ENCODE peak calls at places on chromosomes 5 and 9, in nine cellular contexts. K, W, N, V, U, Y, F, O and P are unnamed samples. For H3K4me1, the result is how much of the 10 kb centered on the place peaks cover.

GRCh38 chr9:61668846-61669245 is 479.0 kb downstream of the SPATA31A7 start:
- DNase-seq in U (no peak), O (no peak), N (no peak), F (no peak), W (no peak), Y (no peak), K (no peak), V (no peak), P (no peak)

GRCh38 chr5:61186634-61187033 is 24.4 kb upstream of the SMIM15 start:
- DNase-seq in Y (no peak), F (no peak), U (no peak), O (no peak), K (no peak), N (no peak), V (no peak), W (no peak), P (no peak)

GRCh38 chr9:12718482-12719026 is 25.4 kb downstream of the TYRP1 start:
- DNase-seq in V (no peak), N (peak), U (peak), O (no peak), Y (no peak), K (no peak), F (no peak), W (no peak), P (no peak)

GRCh38 chr9:94649100-94649855 is 10.0 kb upstream of the FBP1 start:
- DNase-seq in N (no peak), U (peak), V (no peak), O (no peak), Y (no peak), F (no peak), K (no peak), W (no peak), P (no peak)

GRCh38 chr9:127216210-127216887 is 48.2 kb upstream of the GARNL3 start:
- DNase-seq in K (no peak), V (no peak), Y (no peak), F (no peak), O (no peak), U (no peak), N (no peak), W (no peak), P (no peak)

GRCh38 chr5:16759147-16759800 is 142.5 kb upstream of the RETREG1 start:
- DNase-seq in W (no peak), U (peak), Y (peak), O (peak), V (peak), N (no peak), K (no peak), F (no peak), P (peak)

GRCh38 chr9:18896531-18897179 is 136.4 kb downstream of the SAXO1 start:
- DNase-seq in F (no peak), U (no peak), V (no peak), K (no peak), O (no peak), N (no peak), Y (no peak), W (no peak), P (no peak)

GRCh38 chr5:113397046-113397445 is 37.7 kb downstream of the TSSK1B start:
- DNase-seq in N (no peak), U (peak), Y (no peak), K (no peak), V (no peak), F (no peak), O (no peak), W (no peak), P (no peak)

GRCh38 chr5:125117556-125117955 is 371.1 kb upstream of the ZNF608 start:
- DNase-seq in N (no peak), O (no peak), F (no peak), U (no peak), V (no peak), K (no peak), Y (no peak), W (no peak), P (no peak)

GRCh38 chr9:81535542-81536241 is 153.7 kb downstream of the TLE1 start:
- DNase-seq in K (no peak), F (no peak), V (no peak), W (peak), U (peak), N (peak), O (no peak), Y (no peak), P (no peak)

GRCh38 chr5:113806250-113806649 is 292.8 kb downstream of the YTHDC2 start:
- DNase-seq in V (no peak), O (no peak), F (no peak), Y (no peak), N (peak), W (no peak), K (no peak), U (peak), P (no peak)

GRCh38 chr5:66442951-66443445 is 153.2 kb upstream of the MAST4 start:
- DNase-seq in O (no peak), Y (no peak), W (no peak), N (no peak), F (no peak), V (no peak), U (peak), K (no peak), P (no peak)

GRCh38 chr9:77927265-77927664 is 104.3 kb downstream of the GNAQ start:
- DNase-seq in N (no peak), V (no peak), O (no peak), K (no peak), F (no peak), Y (no peak), U (peak), W (no peak), P (no peak)

GRCh38 chr9:97983524-97984187 is 515 bp downstream of the ANP32B start:
- DNase-seq in V (peak), F (peak), N (peak), O (peak), Y (peak), W (no peak), K (no peak), U (peak), P (no peak)

GRCh38 chr9:70262948-70263347 is 4.2 kb downstream of the SMC5 start:
- DNase-seq in N (no peak), W (no peak), Y (peak), K (no peak), O (no peak), V (no peak), F (no peak), U (peak), P (no peak)
- H3K4me1 ChIP-seq in N (under half), W (under half), Y (under half), K (under half), O (under half), V (half or more), F (under half), U (under half), P (under half)

DNA sequence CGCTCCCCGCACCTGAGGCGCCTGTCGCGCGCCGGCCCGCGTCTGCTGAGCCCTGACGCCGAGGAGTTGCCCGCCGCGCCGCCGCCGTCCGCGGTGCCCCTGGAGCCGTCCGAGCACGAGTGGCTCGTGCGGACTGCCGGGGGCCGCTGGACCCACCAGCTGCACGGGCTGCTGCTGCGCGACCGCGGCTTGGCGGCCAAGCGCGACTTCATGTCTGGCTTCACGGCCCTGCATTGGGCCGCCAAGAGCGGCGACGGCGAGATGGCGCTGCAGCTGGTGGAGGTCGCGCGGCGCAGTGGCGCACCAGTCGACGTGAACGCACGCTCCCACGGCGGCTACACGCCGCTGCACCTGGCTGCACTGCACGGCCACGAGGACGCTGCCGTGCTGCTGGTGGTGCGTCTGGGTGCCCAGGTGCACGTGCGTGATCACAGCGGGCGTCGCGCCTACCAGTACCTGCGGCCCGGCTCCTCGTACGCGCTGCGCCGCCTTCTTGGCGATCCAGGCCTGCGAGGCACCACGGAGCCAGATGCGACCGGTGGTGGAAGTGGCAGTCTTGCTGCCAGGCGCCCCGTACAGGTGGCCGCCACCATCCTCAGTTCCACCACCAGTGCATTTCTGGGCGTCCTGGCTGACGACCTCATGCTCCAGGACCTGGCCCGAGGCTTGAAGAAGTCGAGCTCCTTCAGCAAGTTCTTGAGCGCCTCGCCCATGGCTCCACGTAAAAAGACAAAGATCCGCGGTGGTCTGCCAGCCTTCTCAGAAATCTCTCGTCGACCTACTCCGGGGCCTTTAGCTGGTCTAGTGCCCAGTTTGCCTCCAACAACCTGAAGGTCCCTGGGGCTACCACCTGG is 1.6 kb downstream of the SOWAHA start:
- DNase-seq in Y (no peak), O (no peak), U (no peak), N (peak), V (no peak), K (no peak), F (no peak), W (no peak), P (no peak)
- H3K4me3 ChIP-seq in Y (peak), O (no peak), U (no peak), N (peak), V (no peak), K (no peak), F (no peak), W (no peak), P (no peak)

DNA sequence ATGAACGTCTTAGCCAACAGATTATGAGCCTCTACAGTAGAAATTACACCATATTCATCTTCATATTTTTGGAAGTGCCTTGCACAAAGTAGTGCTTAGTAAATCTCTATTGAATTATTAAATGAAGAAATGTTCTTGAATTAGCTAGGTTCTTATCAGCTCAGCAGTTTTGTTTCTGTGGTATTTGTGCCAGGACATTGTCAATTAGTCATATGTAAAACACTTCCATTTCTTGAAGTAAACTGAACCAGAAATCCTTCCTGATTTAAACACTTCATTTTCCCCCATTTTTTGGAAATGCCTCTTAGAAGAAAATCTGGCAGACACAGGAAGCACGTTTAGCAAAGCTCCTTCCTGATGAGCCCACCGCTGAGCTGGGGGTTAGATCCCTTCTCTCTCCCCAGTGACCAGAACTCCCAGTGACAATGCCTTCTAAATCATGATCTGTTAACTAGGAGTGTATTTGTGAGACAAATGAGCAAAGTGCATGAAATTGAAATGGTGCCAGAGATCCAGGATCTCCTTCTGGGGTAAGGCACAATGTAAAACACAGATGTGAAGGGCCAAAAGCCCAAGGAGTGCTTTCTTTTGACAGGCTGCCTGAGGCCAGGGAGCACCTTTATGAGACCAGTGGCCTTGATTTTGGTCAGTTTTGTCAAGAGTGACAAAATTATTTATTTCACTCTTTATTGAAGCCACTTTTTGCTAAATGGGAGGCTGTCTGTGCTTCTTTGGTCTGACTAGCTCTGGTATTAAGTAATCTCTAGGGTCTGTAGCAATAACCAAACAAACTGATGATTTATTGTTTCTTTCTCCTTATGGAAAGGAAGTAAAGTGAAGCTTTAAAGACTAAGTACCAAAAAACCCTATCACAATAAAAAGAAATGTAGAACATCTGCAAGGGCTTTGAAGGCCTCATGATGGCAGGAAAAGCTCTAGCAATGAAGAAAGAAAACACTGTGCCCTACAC is 25.6 kb upstream of the RUSC2 start:
- DNase-seq in W (no peak), V (no peak), K (no peak), N (no peak), U (peak), Y (no peak), O (no peak), F (no peak), P (no peak)
- H3K27ac ChIP-seq in W (no peak), V (no peak), K (no peak), N (no peak), U (no peak), Y (no peak), O (no peak), F (no peak), P (no peak)

GRCh38 chr9:113567361-113568080 is 104.0 kb downstream of the RGS3 start:
- DNase-seq in V (no peak), N (no peak), F (no peak), K (no peak), U (no peak), Y (no peak), W (no peak), O (no peak), P (no peak)
- H3K4me1 ChIP-seq in V (under half), N (under half), F (under half), K (under half), U (under half), Y (under half), W (under half), O (under half), P (under half)

DNA sequence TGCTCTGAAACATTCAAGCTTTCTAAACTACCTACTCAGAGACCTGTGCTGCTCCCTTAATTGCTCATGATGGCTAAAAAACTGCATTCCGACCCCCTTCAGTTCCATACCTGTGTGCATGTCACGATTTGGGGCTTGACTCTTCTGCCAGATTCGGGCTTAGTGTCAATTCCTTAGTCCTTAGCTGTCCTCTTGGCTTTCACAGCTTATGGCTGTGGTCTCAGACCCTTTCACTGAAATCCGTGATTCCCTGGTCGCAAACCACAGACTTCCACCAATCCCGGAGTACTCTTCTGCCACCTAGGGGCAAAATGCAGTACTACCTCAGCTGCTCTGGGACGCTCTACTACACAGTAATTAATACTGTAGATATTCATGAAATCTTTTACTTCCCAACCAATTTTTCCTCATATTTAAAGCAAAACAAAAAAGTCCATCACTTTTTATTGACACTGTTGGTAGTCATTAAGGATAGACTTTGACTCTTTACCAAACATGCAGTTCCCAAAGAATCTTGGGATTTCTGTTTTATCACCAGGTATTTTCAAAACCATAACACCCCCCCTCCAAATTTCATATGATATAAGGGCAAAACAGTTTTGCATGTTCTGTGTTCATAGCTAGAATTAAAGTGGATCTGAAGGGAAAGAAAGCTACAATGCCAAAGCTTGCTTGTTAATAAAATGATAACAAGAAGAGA is 617.4 kb downstream of the SLCO4C1 start:
- DNase-seq in N (peak), K (peak), F (peak), U (peak), Y (peak), O (peak), W (peak), V (peak), P (no peak)
- H3K4me3 ChIP-seq in N (peak), K (no peak), F (no peak), U (no peak), Y (no peak), O (no peak), W (peak), V (no peak), P (no peak)